ENCODE peak calls at places on chromosomes 11 and 22, in nine cellular contexts. One of them, this sample, is unnamed.
A peak's percentile ranks its signal among the peaks of the same experiment; 100 is the strongest.

GRCh38 chr11:46392421-46393230 is 1.1 kb upstream of the CHRM4 start:
- DNase-seq in GM20000: peak; percentile 97
- DNase-seq in heart left ventricle: peak; percentile 88
- DNase-seq in AG20443: peak; percentile 97
- DNase-seq in NB4: peak; percentile 89
- DNase-seq in astrocyte: peak; percentile 51
- DNase-seq in GM12892: peak; percentile 97
- DNase-seq in NCI-H2107: no peak
- DNase-seq in cardiac muscle cell: peak; percentile 94
- DNase-seq in this sample: peak; percentile 82

GRCh38 chr22:24875862-24876506 is 70.0 kb downstream of the SGSM1 start:
- DNase-seq in GM20000: peak; percentile 26
- DNase-seq in cardiac muscle cell: peak; percentile 90
- DNase-seq in NCI-H2107: no peak
- DNase-seq in GM12892: no peak
- DNase-seq in AG20443: no peak
- DNase-seq in astrocyte: no peak
- DNase-seq in NB4: peak; percentile 74
- DNase-seq in heart left ventricle: no peak
- DNase-seq in this sample: no peak

GRCh38 chr11:97895572-97895971 is 1125.2 kb upstream of the CNTN5 start:
- DNase-seq in NB4: no peak
- DNase-seq in astrocyte: no peak
- DNase-seq in cardiac muscle cell: no peak
- DNase-seq in NCI-H2107: no peak
- DNase-seq in heart left ventricle: no peak
- DNase-seq in AG20443: no peak
- DNase-seq in GM20000: no peak
- DNase-seq in GM12892: no peak
- DNase-seq in this sample: no peak

GRCh38 chr11:57154718-57155117 is 27.0 kb upstream of the LRRC55 start:
- DNase-seq in NCI-H2107: no peak
- DNase-seq in GM20000: no peak
- DNase-seq in NB4: no peak
- DNase-seq in astrocyte: no peak
- DNase-seq in heart left ventricle: no peak
- DNase-seq in cardiac muscle cell: no peak
- DNase-seq in AG20443: no peak
- DNase-seq in GM12892: no peak
- DNase-seq in this sample: no peak

GRCh38 chr11:19635332-19635731 is 77.3 kb upstream of the NAV2 start:
- DNase-seq in GM20000: no peak
- DNase-seq in NCI-H2107: no peak
- DNase-seq in heart left ventricle: no peak
- DNase-seq in NB4: no peak
- DNase-seq in AG20443: no peak
- DNase-seq in GM12892: no peak
- DNase-seq in cardiac muscle cell: no peak
- DNase-seq in astrocyte: no peak
- DNase-seq in this sample: no peak

GRCh38 chr22:32661296-32661695 is 140.2 kb upstream of the TIMP3 start:
- DNase-seq in NCI-H2107: no peak
- DNase-seq in NB4: no peak
- DNase-seq in AG20443: peak; percentile 82
- DNase-seq in GM12892: no peak
- DNase-seq in heart left ventricle: peak; percentile 83
- DNase-seq in cardiac muscle cell: no peak
- DNase-seq in astrocyte: peak; percentile 93
- DNase-seq in GM20000: no peak
- DNase-seq in this sample: no peak

GRCh38 chr22:30858976-30859713 is 109.4 kb downstream of the MORC2 start:
- DNase-seq in GM12892: no peak
- DNase-seq in AG20443: peak; percentile 4
- DNase-seq in cardiac muscle cell: no peak
- DNase-seq in NB4: no peak
- DNase-seq in astrocyte: no peak
- DNase-seq in NCI-H2107: no peak
- DNase-seq in GM20000: peak; percentile 3
- DNase-seq in heart left ventricle: no peak
- DNase-seq in this sample: no peak

GRCh38 chr11:252666-253065 is 15.9 kb downstream of the PSMD13 start:
- DNase-seq in heart left ventricle: no peak
- DNase-seq in GM12892: no peak
- DNase-seq in AG20443: no peak
- DNase-seq in NB4: no peak
- DNase-seq in astrocyte: no peak
- DNase-seq in GM20000: no peak
- DNase-seq in cardiac muscle cell: no peak
- DNase-seq in NCI-H2107: no peak
- DNase-seq in this sample: no peak

GRCh38 chr11:13140028-13140870 is 131.1 kb downstream of the RASSF10 start:
- DNase-seq in NCI-H2107: no peak
- DNase-seq in NB4: peak; percentile 77
- DNase-seq in cardiac muscle cell: peak; percentile 49
- DNase-seq in heart left ventricle: no peak
- DNase-seq in astrocyte: peak; percentile 74
- DNase-seq in GM20000: peak; percentile 21
- DNase-seq in GM12892: no peak
- DNase-seq in AG20443: no peak
- DNase-seq in this sample: no peak

GRCh38 chr11:62961017-62961416 is 23.8 kb downstream of the SLC22A6 start:
- DNase-seq in heart left ventricle: no peak
- DNase-seq in NB4: no peak
- DNase-seq in GM12892: no peak
- DNase-seq in GM20000: no peak
- DNase-seq in AG20443: no peak
- DNase-seq in astrocyte: no peak
- DNase-seq in cardiac muscle cell: no peak
- DNase-seq in NCI-H2107: no peak
- DNase-seq in this sample: no peak

GRCh38 chr11:77669848-77670511 is 32.4 kb upstream of the CLNS1A start:
- DNase-seq in NCI-H2107: no peak
- DNase-seq in AG20443: no peak
- DNase-seq in GM12892: no peak
- DNase-seq in NB4: no peak
- DNase-seq in GM20000: no peak
- DNase-seq in heart left ventricle: no peak
- DNase-seq in cardiac muscle cell: no peak
- DNase-seq in astrocyte: peak; percentile 63
- DNase-seq in this sample: no peak

GRCh38 chr22:35219012-35219411 is 38.3 kb upstream of the HMGXB4 start:
- DNase-seq in NCI-H2107: no peak
- DNase-seq in GM20000: no peak
- DNase-seq in GM12892: no peak
- DNase-seq in heart left ventricle: no peak
- DNase-seq in AG20443: peak; percentile 63
- DNase-seq in NB4: no peak
- DNase-seq in astrocyte: peak; percentile 67
- DNase-seq in cardiac muscle cell: no peak
- DNase-seq in this sample: no peak

GRCh38 chr11:117888140-117888561 is 11.7 kb upstream of the FXYD6 start:
- DNase-seq in GM12892: no peak
- DNase-seq in AG20443: no peak
- DNase-seq in heart left ventricle: no peak
- DNase-seq in cardiac muscle cell: no peak
- DNase-seq in NCI-H2107: no peak
- DNase-seq in astrocyte: no peak
- DNase-seq in NB4: no peak
- DNase-seq in GM20000: no peak
- DNase-seq in this sample: no peak

GRCh38 chr11:1545432-1545831 is 26.6 kb downstream of the DUSP8 start:
- DNase-seq in GM12892: no peak
- DNase-seq in AG20443: no peak
- DNase-seq in GM20000: no peak
- DNase-seq in NCI-H2107: no peak
- DNase-seq in astrocyte: no peak
- DNase-seq in cardiac muscle cell: no peak
- DNase-seq in heart left ventricle: no peak
- DNase-seq in NB4: no peak
- DNase-seq in this sample: no peak

GRCh38 chr11:92393218-92393617 is 168.6 kb downstream of the FAT3 start:
- DNase-seq in AG20443: no peak
- DNase-seq in GM12892: no peak
- DNase-seq in NB4: no peak
- DNase-seq in astrocyte: no peak
- DNase-seq in NCI-H2107: no peak
- DNase-seq in heart left ventricle: no peak
- DNase-seq in GM20000: no peak
- DNase-seq in cardiac muscle cell: no peak
- DNase-seq in this sample: no peak

GRCh38 chr11:126279191-126279590 is 3.7 kb upstream of the TIRAP start:
- DNase-seq in AG20443: no peak
- DNase-seq in GM12892: no peak
- DNase-seq in NCI-H2107: no peak
- DNase-seq in NB4: no peak
- DNase-seq in heart left ventricle: no peak
- DNase-seq in cardiac muscle cell: no peak
- DNase-seq in GM20000: no peak
- DNase-seq in astrocyte: no peak
- DNase-seq in this sample: no peak

GRCh38 chr11:110972640-110973039 is 260.4 kb upstream of the ARHGAP20 start:
- DNase-seq in astrocyte: peak; percentile 82
- DNase-seq in NB4: peak; percentile 74
- DNase-seq in GM12892: no peak
- DNase-seq in heart left ventricle: no peak
- DNase-seq in cardiac muscle cell: no peak
- DNase-seq in AG20443: peak; percentile 76
- DNase-seq in NCI-H2107: no peak
- DNase-seq in GM20000: no peak
- DNase-seq in this sample: no peak

GRCh38 chr11:66561178-66561974 is 7.0 kb downstream of the CTSF start:
- DNase-seq in astrocyte: no peak
- DNase-seq in heart left ventricle: no peak
- DNase-seq in cardiac muscle cell: no peak
- DNase-seq in GM12892: no peak
- DNase-seq in AG20443: no peak
- DNase-seq in NB4: no peak
- DNase-seq in NCI-H2107: no peak
- DNase-seq in GM20000: no peak
- DNase-seq in this sample: no peak

GRCh38 chr11:36460220-36460619 is 49.9 kb downstream of the TRAF6 start:
- DNase-seq in AG20443: no peak
- DNase-seq in astrocyte: no peak
- DNase-seq in GM12892: no peak
- DNase-seq in heart left ventricle: no peak
- DNase-seq in NCI-H2107: no peak
- DNase-seq in NB4: no peak
- DNase-seq in cardiac muscle cell: no peak
- DNase-seq in GM20000: no peak
- DNase-seq in this sample: no peak

GRCh38 chr22:48577014-48577690 is 1250.5 kb downstream of the BRD1 start:
- DNase-seq in AG20443: no peak
- DNase-seq in cardiac muscle cell: peak; percentile 12
- DNase-seq in NCI-H2107: peak; percentile 13
- DNase-seq in astrocyte: no peak
- DNase-seq in GM20000: no peak
- DNase-seq in GM12892: no peak
- DNase-seq in heart left ventricle: no peak
- DNase-seq in NB4: peak; percentile 27
- DNase-seq in this sample: no peak